ENCODE peak calls at places on chromosomes 2 and 18, in four cellular contexts. G is fibroblast of lung, R is MM.1S, Y is PC-3. Z is an unnamed sample.

GRCh38 chr2:52269696-52270485 is 1238.0 kb upstream of the NRXN1 start:
- DNase-seq in Y (peak), G (peak), R (peak), Z (no peak)

GRCh38 chr2:240469747-240470146 is 34.3 kb downstream of the GPC1 start:
- DNase-seq in Y (no peak), R (no peak), G (no peak), Z (no peak)

GRCh38 chr2:127160676-127161075 is 53.7 kb upstream of the BIN1 start:
- DNase-seq in G (no peak), Y (no peak), R (no peak), Z (no peak)

GRCh38 chr2:203670939-203671338 is 35.5 kb upstream of the CD28 start:
- DNase-seq in G (peak), Y (no peak), R (no peak), Z (no peak)

GRCh38 chr2:240711701-240712100 is 20.0 kb downstream of the AQP12A start:
- DNase-seq in Y (no peak), G (no peak), R (no peak), Z (no peak)

GRCh38 chr2:8402222-8402621 is 279.6 kb upstream of the ID2 start:
- DNase-seq in G (no peak), R (no peak), Y (no peak), Z (no peak)

GRCh38 chr2:111015256-111015655 is 105.5 kb upstream of the BCL2L11 start:
- DNase-seq in G (no peak), R (no peak), Y (no peak), Z (no peak)

GRCh38 chr2:186572705-186573104 is 17.2 kb upstream of the ITGAV start:
- DNase-seq in G (no peak), Y (peak), R (no peak), Z (no peak)

GRCh38 chr18:55317832-55318231 is 270.2 kb downstream of the TCF4 start:
- DNase-seq in G (peak), Y (no peak), R (peak), Z (no peak)

GRCh38 chr18:12079504-12080237 is 14.0 kb upstream of the ANKRD62 start:
- DNase-seq in R (no peak), G (peak), Y (no peak), Z (no peak)

GRCh38 chr2:208254118-208254870 is 577 bp downstream of the IDH1 start:
- DNase-seq in R (peak), G (peak), Y (peak), Z (peak)

GRCh38 chr2:205680903-205681302 is 1.4 kb upstream of the NRP2 start:
- DNase-seq in R (no peak), G (no peak), Y (no peak), Z (no peak)

GRCh38 chr2:53896864-53897263 is 37.1 kb upstream of the GPR75 start:
- DNase-seq in Y (peak), R (no peak), G (peak), Z (no peak)

GRCh38 chr2:227207573-227207972 is 43.1 kb downstream of the COL4A3 start:
- DNase-seq in Y (no peak), G (no peak), R (no peak), Z (no peak)

GRCh38 chr2:158530829-158531228 is 74.1 kb downstream of the PKP4 start:
- DNase-seq in R (no peak), Y (no peak), G (no peak), Z (no peak)

GRCh38 chr2:239801404-239802100 is 223.6 kb downstream of the NDUFA10 start:
- DNase-seq in R (no peak), Y (no peak), G (no peak), Z (no peak)

GRCh38 chr2:142180820-142181533 is 50.2 kb upstream of the LRP1B start:
- DNase-seq in G (peak), Y (peak), R (no peak), Z (peak)

GRCh38 chr18:323253-323622 is 55.4 kb upstream of the THOC1 start:
- DNase-seq in R (no peak), Y (peak), G (peak), Z (no peak)

GRCh38 chr2:32310577-32310976 is 32.9 kb downstream of the YIPF4 start:
- DNase-seq in Y (no peak), G (no peak), R (no peak), Z (no peak)

GRCh38 chr18:76981388-76981968 is 151.1 kb downstream of the MBP start:
- DNase-seq in R (no peak), Y (no peak), G (peak), Z (no peak)

GRCh38 chr2:111161971-111162370 is 41.3 kb downstream of the BCL2L11 start:
- DNase-seq in R (no peak), Y (no peak), G (no peak), Z (no peak)

GRCh38 chr18:11963991-11964484 is 17.3 kb upstream of the IMPA2 start:
- DNase-seq in Y (no peak), R (no peak), G (no peak), Z (no peak)

GRCh38 chr2:80501874-80502624 is 197.5 kb upstream of the LRRTM1 start:
- DNase-seq in G (no peak), Y (no peak), R (no peak), Z (no peak)

GRCh38 chr2:95266781-95267430 is 7.3 kb upstream of the PROM2 start:
- DNase-seq in G (no peak), R (no peak), Y (no peak), Z (no peak)

GRCh38 chr2:150107816-150108215 is 379.7 kb downstream of the RND3 start:
- DNase-seq in Y (peak), R (no peak), G (peak), Z (no peak)

GRCh38 chr2:35790292-35790691 is 565.3 kb upstream of the CRIM1 start:
- DNase-seq in Y (no peak), G (no peak), R (no peak), Z (no peak)

GRCh38 chr18:62611395-62612241 is 88.8 kb downstream of the ZCCHC2 start:
- DNase-seq in G (no peak), R (no peak), Y (no peak), Z (no peak)

GRCh38 chr2:2579814-2580213 is 248.7 kb upstream of the MYT1L start:
- DNase-seq in Y (no peak), R (no peak), G (no peak), Z (no peak)

GRCh38 chr2:233082222-233082933 is 22.2 kb downstream of the INPP5D start:
- DNase-seq in R (peak), Y (no peak), G (no peak), Z (no peak)

GRCh38 chr2:233084488-233084887 is 24.3 kb downstream of the INPP5D start:
- DNase-seq in G (no peak), Y (no peak), R (peak), Z (no peak)

GRCh38 chr2:233081731-233082221 is 21.6 kb downstream of the INPP5D start:
- DNase-seq in R (no peak), Y (no peak), G (no peak), Z (no peak)

GRCh38 chr2:233083782-233084181 is 23.6 kb downstream of the INPP5D start:
- DNase-seq in Y (no peak), R (no peak), G (no peak), Z (no peak)

GRCh38 chr2:233082934-233083755 is 23.0 kb downstream of the INPP5D start:
- DNase-seq in R (no peak), G (no peak), Y (no peak), Z (no peak)
- H3K4me2 ChIP-seq in R (peak), G (no peak), Y (no peak), Z (no peak)

DNA sequence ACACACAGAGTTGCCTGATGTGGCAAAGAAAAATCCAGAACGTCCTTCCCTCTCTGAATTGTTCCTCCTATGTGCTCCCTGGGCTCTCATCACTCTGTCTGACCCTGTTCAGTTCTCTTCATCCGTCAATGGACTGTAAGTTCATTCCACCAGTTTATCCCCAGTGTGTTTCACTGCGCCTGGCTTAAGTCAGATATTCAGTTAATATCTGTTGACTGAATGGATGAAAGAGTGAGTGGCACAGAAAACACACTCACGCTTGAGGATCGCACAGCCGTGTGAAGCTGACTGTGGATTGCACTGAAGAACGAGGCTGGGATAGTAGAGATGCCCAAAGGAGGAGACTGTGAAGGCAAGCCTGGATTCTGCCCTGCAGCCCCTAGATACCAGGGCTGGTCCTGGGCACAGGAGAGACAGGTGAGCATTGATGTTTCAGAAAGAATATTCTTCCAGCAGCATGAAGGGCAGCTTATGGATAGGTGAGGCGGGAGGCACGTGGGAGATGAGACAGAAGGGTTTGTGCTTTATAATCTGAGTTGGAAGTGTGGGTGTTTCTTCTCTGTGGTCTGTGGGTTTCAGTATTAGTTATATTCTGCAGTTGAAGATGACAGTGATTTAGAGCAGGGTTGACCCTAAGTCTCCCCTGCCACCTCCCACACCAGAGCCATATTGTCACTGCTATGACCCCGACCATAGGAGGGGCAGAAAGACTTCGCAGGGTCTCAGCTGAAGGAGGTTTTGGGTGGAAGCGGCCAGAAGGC is 129.9 kb downstream of the SOCS6 start:
- DNase-seq in R (no peak), Y (no peak), G (peak), Z (no peak)
- H3K9ac ChIP-seq in R (no peak), Y (no peak), G (no peak), Z (no peak)

DNA sequence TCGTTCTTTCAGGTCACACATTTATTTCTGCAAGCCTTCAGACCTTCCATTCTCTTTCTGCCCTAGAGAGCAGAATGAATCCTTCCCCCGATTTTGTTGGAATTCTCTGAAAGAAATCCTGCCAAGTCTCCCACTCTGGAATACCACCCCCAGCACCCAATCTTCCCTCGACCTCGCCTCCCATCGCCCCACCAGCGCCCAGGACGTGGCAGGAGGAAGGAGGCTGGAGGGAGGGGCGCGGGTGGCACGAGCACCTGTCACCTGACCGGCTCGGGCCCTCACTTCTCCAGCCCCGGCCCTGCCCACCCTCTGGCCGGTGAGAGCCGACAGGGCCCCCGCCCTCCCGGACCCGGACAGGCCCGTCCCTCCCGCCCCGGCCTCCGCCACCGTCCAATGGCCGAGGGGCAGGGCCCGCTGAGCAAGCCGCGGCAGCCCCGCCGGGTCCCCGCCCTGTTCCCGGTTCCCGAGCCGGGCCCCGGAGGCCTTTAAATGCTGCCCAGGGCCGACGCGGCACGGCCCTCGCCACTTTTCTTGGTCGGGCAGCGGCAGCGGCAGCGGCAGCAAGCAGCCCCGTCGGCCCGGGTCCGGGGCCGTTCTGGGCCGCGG is at the start of gene LGALSL:
- DNase-seq in G (peak), Y (peak), R (peak), Z (no peak)
- H3K27ac ChIP-seq in G (no peak), Y (peak), R (peak), Z (no peak)

GRCh38 chr18:68723539-68723938 is 8.6 kb upstream of the TMX3 start:
- DNase-seq in Y (no peak), R (no peak), G (no peak), Z (peak)

GRCh38 chr18:68725341-68725740 is 10.4 kb upstream of the TMX3 start:
- DNase-seq in R (no peak), Y (no peak), G (no peak), Z (no peak)

GRCh38 chr18:68722807-68723206 is 7.9 kb upstream of the TMX3 start:
- DNase-seq in R (no peak), Y (no peak), G (no peak), Z (no peak)

GRCh38 chr18:68724021-68724420 is 9.1 kb upstream of the TMX3 start:
- DNase-seq in R (no peak), Y (no peak), G (no peak), Z (no peak)

DNA sequence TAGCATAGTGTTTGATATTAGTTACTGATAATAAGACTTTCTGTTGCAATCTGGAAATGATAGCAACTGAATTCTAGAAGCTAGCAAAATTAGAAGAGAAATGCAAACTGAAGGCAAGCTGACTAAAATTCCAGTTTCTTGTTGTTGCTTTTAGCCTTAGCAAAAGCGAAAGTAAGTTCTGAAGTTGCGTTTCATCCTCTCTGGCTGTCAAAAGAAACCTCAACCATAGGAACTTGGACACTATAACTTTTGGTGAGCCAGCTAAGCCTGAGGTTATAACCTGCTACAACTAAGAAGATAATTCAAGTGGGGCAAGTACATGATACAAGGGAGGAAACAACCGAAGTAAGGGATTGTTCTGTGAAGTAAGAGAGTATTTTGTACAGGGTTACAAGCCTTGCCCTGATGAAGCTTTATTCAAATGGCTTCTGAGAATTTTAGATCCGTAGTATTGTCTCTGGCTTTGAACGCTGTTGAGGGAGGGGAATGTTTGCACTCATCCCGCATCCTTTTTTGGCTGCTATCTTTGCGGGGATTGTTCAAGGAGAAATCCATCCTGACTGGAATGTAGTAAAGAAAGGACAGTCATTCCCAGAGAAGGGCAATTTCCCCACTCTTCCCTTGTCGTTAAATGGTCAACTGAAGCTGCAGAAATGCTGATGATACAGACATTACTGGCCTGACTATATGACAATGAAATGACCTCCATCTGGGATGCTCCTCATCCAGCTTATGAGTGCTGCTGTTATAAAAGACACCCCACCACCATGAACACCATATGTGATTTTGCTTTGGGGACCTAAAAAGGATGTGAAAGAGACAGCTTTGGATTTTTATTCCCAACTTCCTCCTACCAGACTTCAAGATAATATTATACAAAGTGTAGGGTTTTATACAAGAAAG is 7.0 kb upstream of the TMX3 start:
- DNase-seq in Y (no peak), G (peak), R (peak), Z (peak)
- H3K4me2 ChIP-seq in Y (no peak), G (peak), R (peak), Z (peak)

GRCh38 chr2:213285404-213285803 is 1.1 kb downstream of the SPAG16 start:
- DNase-seq in G (no peak), R (no peak), Y (peak), Z (no peak)
- H3K9ac ChIP-seq in G (no peak), R (no peak), Y (peak), Z (no peak)

DNA sequence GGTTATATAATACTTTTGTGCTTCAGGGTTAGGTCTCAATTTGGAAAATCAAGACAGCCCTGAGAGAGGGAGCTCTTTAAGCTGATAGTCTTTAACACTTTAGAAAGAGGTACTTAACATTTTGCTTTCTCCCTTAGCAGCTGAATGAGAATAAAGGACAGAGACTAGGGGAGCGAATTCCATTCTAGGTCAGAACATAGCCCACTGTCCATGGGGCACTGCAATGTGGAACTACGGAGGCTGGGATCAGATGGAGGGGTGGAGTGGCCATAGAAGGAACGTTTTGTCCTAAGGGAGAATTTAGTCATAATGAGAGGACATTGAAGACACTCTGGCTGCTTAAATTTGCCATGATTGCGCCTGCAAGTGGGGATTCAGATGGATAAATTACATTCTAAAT is 794 bp downstream of the GKN2 start:
- DNase-seq in G (no peak), Y (no peak), R (no peak), Z (no peak)
- H3K27ac ChIP-seq in G (no peak), Y (no peak), R (no peak), Z (no peak)

GRCh38 chr18:79439201-79440023 is 43.7 kb downstream of the NFATC1 start:
- DNase-seq in R (no peak), G (no peak), Y (peak), Z (peak)
- H3K4me2 ChIP-seq in R (no peak), G (no peak), Y (peak), Z (no peak)